ENCODE peak calls at places on chromosomes 7 and 10, in nine cellular contexts. One of them, this sample, is unnamed.

GRCh38 chr7:117993377-117994003 is 120.2 kb upstream of the CTTNBP2 start:
- DNase-seq in IMR-90: peak
- DNase-seq in cardiac muscle cell: peak
- DNase-seq in right lobe of liver: no peak
- DNase-seq in spleen: no peak
- DNase-seq in CD8-positive, alpha-beta T cell: no peak
- DNase-seq in NB4: peak
- DNase-seq in MM.1S: peak
- DNase-seq in left lung: no peak
- DNase-seq in this sample: no peak

GRCh38 chr10:5532618-5533097 is 7.9 kb downstream of the CALML3 start:
- DNase-seq in left lung: no peak
- DNase-seq in cardiac muscle cell: no peak
- DNase-seq in right lobe of liver: no peak
- DNase-seq in CD8-positive, alpha-beta T cell: no peak
- DNase-seq in NB4: no peak
- DNase-seq in IMR-90: no peak
- DNase-seq in spleen: peak
- DNase-seq in MM.1S: no peak
- DNase-seq in this sample: no peak

GRCh38 chr10:78316451-78316931 is 282.8 kb downstream of the RPS24 start:
- DNase-seq in NB4: no peak
- DNase-seq in CD8-positive, alpha-beta T cell: no peak
- DNase-seq in left lung: no peak
- DNase-seq in spleen: no peak
- DNase-seq in IMR-90: peak
- DNase-seq in right lobe of liver: no peak
- DNase-seq in cardiac muscle cell: no peak
- DNase-seq in MM.1S: no peak
- DNase-seq in this sample: no peak

GRCh38 chr7:100503350-100503735 is 19.6 kb downstream of the NYAP1 start:
- DNase-seq in right lobe of liver: no peak
- DNase-seq in left lung: no peak
- DNase-seq in IMR-90: peak
- DNase-seq in cardiac muscle cell: no peak
- DNase-seq in MM.1S: no peak
- DNase-seq in NB4: no peak
- DNase-seq in spleen: no peak
- DNase-seq in CD8-positive, alpha-beta T cell: no peak
- DNase-seq in this sample: no peak

GRCh38 chr10:99796928-99797327 is 14.5 kb downstream of the ABCC2 start:
- DNase-seq in MM.1S: no peak
- DNase-seq in right lobe of liver: no peak
- DNase-seq in CD8-positive, alpha-beta T cell: no peak
- DNase-seq in IMR-90: no peak
- DNase-seq in cardiac muscle cell: no peak
- DNase-seq in left lung: no peak
- DNase-seq in spleen: no peak
- DNase-seq in NB4: no peak
- DNase-seq in this sample: no peak

GRCh38 chr10:49141541-49142332 is 7.9 kb upstream of the FAM170B start:
- DNase-seq in MM.1S: no peak
- DNase-seq in NB4: no peak
- DNase-seq in IMR-90: no peak
- DNase-seq in left lung: no peak
- DNase-seq in spleen: no peak
- DNase-seq in right lobe of liver: no peak
- DNase-seq in cardiac muscle cell: no peak
- DNase-seq in CD8-positive, alpha-beta T cell: no peak
- DNase-seq in this sample: no peak

GRCh38 chr10:3948843-3949242 is 163.8 kb upstream of the KLF6 start:
- DNase-seq in cardiac muscle cell: no peak
- DNase-seq in MM.1S: no peak
- DNase-seq in spleen: no peak
- DNase-seq in CD8-positive, alpha-beta T cell: peak
- DNase-seq in NB4: peak
- DNase-seq in left lung: no peak
- DNase-seq in right lobe of liver: no peak
- DNase-seq in IMR-90: peak
- DNase-seq in this sample: no peak

GRCh38 chr7:30898411-30898810 is 13.2 kb upstream of the AQP1 start:
- DNase-seq in right lobe of liver: no peak
- DNase-seq in spleen: no peak
- DNase-seq in cardiac muscle cell: no peak
- DNase-seq in NB4: no peak
- DNase-seq in IMR-90: no peak
- DNase-seq in left lung: peak
- DNase-seq in CD8-positive, alpha-beta T cell: no peak
- DNase-seq in MM.1S: no peak
- DNase-seq in this sample: no peak

GRCh38 chr7:140400381-140400780 is 2.1 kb upstream of the SLC37A3 start:
- DNase-seq in cardiac muscle cell: no peak
- DNase-seq in MM.1S: no peak
- DNase-seq in CD8-positive, alpha-beta T cell: no peak
- DNase-seq in IMR-90: no peak
- DNase-seq in left lung: no peak
- DNase-seq in NB4: no peak
- DNase-seq in right lobe of liver: no peak
- DNase-seq in spleen: no peak
- DNase-seq in this sample: no peak

GRCh38 chr7:140393756-140394306 is 4.5 kb downstream of the SLC37A3 start:
- DNase-seq in left lung: no peak
- DNase-seq in MM.1S: no peak
- DNase-seq in cardiac muscle cell: no peak
- DNase-seq in NB4: no peak
- DNase-seq in right lobe of liver: no peak
- DNase-seq in CD8-positive, alpha-beta T cell: no peak
- DNase-seq in IMR-90: no peak
- DNase-seq in spleen: no peak
- DNase-seq in this sample: no peak

GRCh38 chr7:140402178-140402835 is 1.6 kb upstream of the RAB19 start:
- DNase-seq in right lobe of liver: no peak
- DNase-seq in spleen: no peak
- DNase-seq in CD8-positive, alpha-beta T cell: no peak
- DNase-seq in IMR-90: peak
- DNase-seq in MM.1S: no peak
- DNase-seq in left lung: no peak
- DNase-seq in cardiac muscle cell: no peak
- DNase-seq in NB4: peak
- DNase-seq in this sample: no peak

GRCh38 chr7:140398821-140399220 is 491 bp upstream of the SLC37A3 start:
- DNase-seq in IMR-90: no peak
- DNase-seq in left lung: no peak
- DNase-seq in MM.1S: no peak
- DNase-seq in spleen: no peak
- DNase-seq in cardiac muscle cell: no peak
- DNase-seq in CD8-positive, alpha-beta T cell: no peak
- DNase-seq in NB4: no peak
- DNase-seq in right lobe of liver: no peak
- DNase-seq in this sample: no peak

GRCh38 chr7:140397784-140398750 is at the start of gene SLC37A3:
- DNase-seq in left lung: peak
- DNase-seq in NB4: peak
- DNase-seq in right lobe of liver: peak
- DNase-seq in MM.1S: peak
- DNase-seq in spleen: peak
- DNase-seq in CD8-positive, alpha-beta T cell: peak
- DNase-seq in cardiac muscle cell: peak
- DNase-seq in IMR-90: peak
- DNase-seq in this sample: no peak
- TF ChIP-seq CTCF in left lung: peak
- TF ChIP-seq CTCF in NB4: no peak
- TF ChIP-seq CTCF in right lobe of liver: peak
- TF ChIP-seq CTCF in MM.1S: no peak
- TF ChIP-seq CTCF in spleen: peak
- TF ChIP-seq CTCF in CD8-positive, alpha-beta T cell: peak
- TF ChIP-seq CTCF in cardiac muscle cell: no peak
- TF ChIP-seq CTCF in IMR-90: peak
- TF ChIP-seq CTCF in this sample: no peak

GRCh38 chr7:74372511-74373111 is 81.1 kb upstream of the GTF2IRD1 start:
- DNase-seq in NB4: no peak
- DNase-seq in right lobe of liver: no peak
- DNase-seq in MM.1S: no peak
- DNase-seq in spleen: no peak
- DNase-seq in IMR-90: no peak
- DNase-seq in left lung: peak
- DNase-seq in cardiac muscle cell: no peak
- DNase-seq in CD8-positive, alpha-beta T cell: no peak
- DNase-seq in this sample: no peak

GRCh38 chr7:74375726-74376220 is 77.9 kb upstream of the GTF2IRD1 start:
- DNase-seq in left lung: no peak
- DNase-seq in spleen: no peak
- DNase-seq in CD8-positive, alpha-beta T cell: no peak
- DNase-seq in IMR-90: no peak
- DNase-seq in cardiac muscle cell: no peak
- DNase-seq in MM.1S: no peak
- DNase-seq in NB4: no peak
- DNase-seq in right lobe of liver: no peak
- DNase-seq in this sample: no peak

GRCh38 chr7:74373536-74373935 is 80.2 kb upstream of the GTF2IRD1 start:
- DNase-seq in NB4: no peak
- DNase-seq in cardiac muscle cell: no peak
- DNase-seq in MM.1S: no peak
- DNase-seq in right lobe of liver: no peak
- DNase-seq in left lung: no peak
- DNase-seq in spleen: no peak
- DNase-seq in CD8-positive, alpha-beta T cell: no peak
- DNase-seq in IMR-90: no peak
- DNase-seq in this sample: no peak

GRCh38 chr7:74372060-74372408 is 81.7 kb upstream of the GTF2IRD1 start:
- DNase-seq in left lung: no peak
- DNase-seq in cardiac muscle cell: no peak
- DNase-seq in MM.1S: no peak
- DNase-seq in CD8-positive, alpha-beta T cell: no peak
- DNase-seq in right lobe of liver: no peak
- DNase-seq in NB4: no peak
- DNase-seq in spleen: no peak
- DNase-seq in IMR-90: no peak
- DNase-seq in this sample: no peak

DNA sequence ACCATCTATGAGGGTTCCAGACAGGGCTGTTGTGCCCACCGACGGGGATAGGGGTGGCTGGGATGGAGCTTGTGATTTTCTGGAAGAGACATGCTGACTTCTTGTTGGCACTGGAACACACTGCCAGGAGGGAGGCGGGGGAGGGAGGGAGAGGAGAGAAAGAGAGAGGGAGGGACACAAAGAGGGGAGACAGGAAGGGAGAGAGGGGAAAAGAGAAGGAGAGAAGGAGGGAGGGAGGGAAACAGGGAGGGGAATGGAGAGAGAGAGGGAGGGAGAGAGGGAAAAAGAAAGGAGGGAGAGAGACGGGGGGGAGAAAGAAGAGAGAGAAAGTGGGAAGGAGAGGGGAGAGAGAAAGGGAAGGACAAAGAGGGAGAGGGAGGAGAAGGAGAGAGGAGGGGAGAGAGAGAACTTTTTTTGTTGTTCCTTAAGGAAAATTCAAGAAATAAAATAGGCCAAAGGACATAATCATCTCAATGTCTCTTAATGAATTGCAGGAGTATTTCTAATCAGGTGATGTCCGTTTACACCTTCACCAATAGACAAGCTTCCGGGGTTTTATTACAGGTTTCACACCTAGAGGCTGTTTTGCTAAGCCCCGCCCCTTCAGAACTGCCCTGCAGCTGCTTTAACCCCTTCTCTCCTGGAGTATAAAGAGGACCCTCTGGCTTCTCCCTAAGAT is 82.2 kb upstream of the GTF2IRD1 start:
- DNase-seq in cardiac muscle cell: peak
- DNase-seq in MM.1S: peak
- DNase-seq in right lobe of liver: no peak
- DNase-seq in spleen: no peak
- DNase-seq in CD8-positive, alpha-beta T cell: no peak
- DNase-seq in left lung: no peak
- DNase-seq in NB4: no peak
- DNase-seq in IMR-90: no peak
- DNase-seq in this sample: no peak
- H3K4me3 ChIP-seq in cardiac muscle cell: no peak
- H3K4me3 ChIP-seq in MM.1S: peak
- H3K4me3 ChIP-seq in right lobe of liver: no peak
- H3K4me3 ChIP-seq in spleen: no peak
- H3K4me3 ChIP-seq in CD8-positive, alpha-beta T cell: no peak
- H3K4me3 ChIP-seq in left lung: no peak
- H3K4me3 ChIP-seq in NB4: no peak
- H3K4me3 ChIP-seq in IMR-90: no peak
- H3K4me3 ChIP-seq in this sample: no peak

DNA sequence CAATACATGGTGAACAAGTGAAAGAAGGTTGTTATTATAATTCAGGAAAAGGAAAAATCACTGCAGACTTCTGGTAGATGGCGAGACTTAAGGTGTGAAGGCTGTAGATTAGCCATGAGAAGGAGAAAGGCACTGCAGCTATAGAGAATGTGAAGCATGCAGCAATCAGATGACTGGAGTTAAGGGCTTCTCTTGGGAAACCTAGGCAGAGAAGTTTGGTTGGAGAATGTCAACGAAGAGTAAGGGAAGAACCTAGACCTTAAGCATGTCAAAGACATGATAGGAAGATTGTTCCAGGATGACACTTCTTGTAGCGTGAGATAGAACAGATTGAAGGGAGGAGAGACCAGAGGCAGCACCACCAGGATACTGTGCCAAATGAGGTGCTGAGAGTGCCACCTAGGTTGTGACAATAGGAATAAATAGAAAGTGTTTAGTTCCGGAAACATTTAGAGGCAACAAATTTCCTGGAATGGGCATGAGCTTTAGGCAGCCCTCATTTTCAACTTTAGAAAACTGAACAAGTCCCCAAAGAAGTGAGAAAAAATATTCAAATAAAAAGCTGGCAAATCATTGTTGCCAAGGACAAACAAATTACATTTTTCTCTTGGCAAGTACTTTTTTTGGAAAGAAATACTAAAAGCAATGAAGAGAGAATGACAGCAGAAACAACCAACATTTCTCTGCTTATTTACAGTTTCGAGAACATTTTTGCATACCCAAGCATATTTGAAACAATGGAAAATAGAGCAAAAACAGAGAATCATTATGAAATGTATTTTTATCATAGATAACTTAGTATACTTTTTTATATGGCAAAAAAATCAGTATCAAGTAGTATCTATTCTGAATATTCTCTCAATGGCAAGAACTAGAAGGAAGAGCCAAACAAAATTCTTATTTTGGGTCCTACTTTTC is 4.9 kb downstream of the LRRC17 start:
- DNase-seq in IMR-90: no peak
- DNase-seq in CD8-positive, alpha-beta T cell: no peak
- DNase-seq in left lung: no peak
- DNase-seq in cardiac muscle cell: peak
- DNase-seq in NB4: peak
- DNase-seq in MM.1S: no peak
- DNase-seq in right lobe of liver: no peak
- DNase-seq in spleen: no peak
- DNase-seq in this sample: no peak
- TF ChIP-seq CTCF in IMR-90: no peak
- TF ChIP-seq CTCF in CD8-positive, alpha-beta T cell: no peak
- TF ChIP-seq CTCF in left lung: no peak
- TF ChIP-seq CTCF in cardiac muscle cell: no peak
- TF ChIP-seq CTCF in NB4: no peak
- TF ChIP-seq CTCF in MM.1S: no peak
- TF ChIP-seq CTCF in right lobe of liver: no peak
- TF ChIP-seq CTCF in spleen: no peak
- TF ChIP-seq CTCF in this sample: peak

DNA sequence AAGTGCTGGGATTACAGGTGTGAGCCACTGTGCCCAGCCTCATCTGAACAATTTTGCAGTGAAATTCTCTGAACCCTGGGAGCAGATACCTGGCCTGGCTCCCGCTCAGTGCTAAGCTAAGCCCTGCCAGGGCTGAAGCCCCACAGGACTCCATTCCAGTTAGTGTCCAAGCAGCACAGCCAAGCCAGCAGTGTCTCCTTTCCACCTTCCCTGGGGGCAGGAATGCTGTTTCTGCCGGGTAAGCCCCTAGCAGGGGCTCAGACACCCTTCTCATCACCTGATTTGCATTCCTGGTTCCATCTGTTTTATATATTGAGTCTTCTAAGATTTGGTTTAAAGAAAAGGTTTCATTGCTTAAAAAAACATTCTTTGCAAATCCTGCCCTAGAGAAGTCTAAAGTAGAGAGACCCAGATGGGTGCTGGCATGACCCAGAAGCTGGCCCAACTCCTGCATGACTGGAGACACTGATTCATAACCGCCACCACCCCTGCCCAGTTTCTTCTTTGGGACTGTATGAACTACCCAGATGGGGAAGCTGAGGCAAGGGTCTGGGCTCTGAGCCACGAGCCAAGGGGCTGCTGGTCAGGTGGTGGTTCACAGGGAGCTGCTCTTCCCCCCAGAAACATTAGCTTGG is 14.0 kb downstream of the SLC13A4 start:
- DNase-seq in MM.1S: no peak
- DNase-seq in CD8-positive, alpha-beta T cell: no peak
- DNase-seq in left lung: no peak
- DNase-seq in right lobe of liver: no peak
- DNase-seq in spleen: no peak
- DNase-seq in NB4: no peak
- DNase-seq in IMR-90: no peak
- DNase-seq in cardiac muscle cell: no peak
- DNase-seq in this sample: no peak
- H3K4me3 ChIP-seq in MM.1S: no peak
- H3K4me3 ChIP-seq in CD8-positive, alpha-beta T cell: no peak
- H3K4me3 ChIP-seq in left lung: no peak
- H3K4me3 ChIP-seq in right lobe of liver: no peak
- H3K4me3 ChIP-seq in spleen: no peak
- H3K4me3 ChIP-seq in NB4: no peak
- H3K4me3 ChIP-seq in IMR-90: no peak
- H3K4me3 ChIP-seq in cardiac muscle cell: no peak
- H3K4me3 ChIP-seq in this sample: no peak

This sample was measured in epithelial cell of proximal tubule.